ENCODE peak calls at places on chromosome 3, in five cellular contexts. One of them, this sample, is unnamed.

GRCh38 chr3:25153561-25153960 is 274.5 kb upstream of the RARB start:
- DNase-seq in iPS-NIHi11: no peak
- DNase-seq in mesothelial cell of epicardium: no peak
- DNase-seq in RPMI8226: no peak
- DNase-seq in NCI-H1105: no peak
- DNase-seq in this sample: no peak

GRCh38 chr3:110267304-110267703 is 804.3 kb upstream of the NECTIN3 start:
- DNase-seq in iPS-NIHi11: no peak
- DNase-seq in mesothelial cell of epicardium: no peak
- DNase-seq in RPMI8226: no peak
- DNase-seq in NCI-H1105: no peak
- DNase-seq in this sample: no peak

GRCh38 chr3:129038121-129038855 is 22.3 kb upstream of the GP9 start:
- DNase-seq in iPS-NIHi11: no peak
- DNase-seq in mesothelial cell of epicardium: no peak
- DNase-seq in RPMI8226: no peak
- DNase-seq in NCI-H1105: no peak
- DNase-seq in this sample: no peak

GRCh38 chr3:187013080-187013838 is 82.9 kb downstream of the ST6GAL1 start:
- DNase-seq in iPS-NIHi11: no peak
- DNase-seq in mesothelial cell of epicardium: no peak
- DNase-seq in RPMI8226: no peak
- DNase-seq in NCI-H1105: no peak
- DNase-seq in this sample: no peak

GRCh38 chr3:125032100-125032643 is 23.6 kb downstream of the HEG1 start:
- DNase-seq in iPS-NIHi11: no peak
- DNase-seq in mesothelial cell of epicardium: no peak
- DNase-seq in RPMI8226: no peak
- DNase-seq in NCI-H1105: no peak
- DNase-seq in this sample: no peak

GRCh38 chr3:159848348-159849118 is 140.1 kb upstream of the IL12A start:
- DNase-seq in iPS-NIHi11: no peak
- DNase-seq in mesothelial cell of epicardium: no peak
- DNase-seq in RPMI8226: no peak
- DNase-seq in NCI-H1105: no peak
- DNase-seq in this sample: no peak

GRCh38 chr3:15375461-15376000 is 43.1 kb upstream of the SH3BP5 start:
- DNase-seq in iPS-NIHi11: no peak
- DNase-seq in mesothelial cell of epicardium: no peak
- DNase-seq in RPMI8226: no peak
- DNase-seq in NCI-H1105: no peak
- DNase-seq in this sample: no peak

GRCh38 chr3:160393346-160394008 is 5.5 kb downstream of the IFT80 start:
- DNase-seq in iPS-NIHi11: no peak
- DNase-seq in mesothelial cell of epicardium: no peak
- DNase-seq in RPMI8226: no peak
- DNase-seq in NCI-H1105: no peak
- DNase-seq in this sample: no peak

GRCh38 chr3:138173769-138174420 is 826 bp downstream of the DBR1 start:
- DNase-seq in iPS-NIHi11: peak
- DNase-seq in mesothelial cell of epicardium: no peak
- DNase-seq in RPMI8226: peak
- DNase-seq in NCI-H1105: no peak
- DNase-seq in this sample: no peak

GRCh38 chr3:124824286-124824915 is 62.8 kb downstream of the ITGB5 start:
- DNase-seq in iPS-NIHi11: no peak
- DNase-seq in mesothelial cell of epicardium: no peak
- DNase-seq in RPMI8226: no peak
- DNase-seq in NCI-H1105: no peak
- DNase-seq in this sample: no peak

GRCh38 chr3:43388188-43388587 is 101.8 kb downstream of the SNRK start:
- DNase-seq in iPS-NIHi11: no peak
- DNase-seq in mesothelial cell of epicardium: no peak
- DNase-seq in RPMI8226: no peak
- DNase-seq in NCI-H1105: no peak
- DNase-seq in this sample: no peak

GRCh38 chr3:157381606-157382005 is 55.0 kb upstream of the PTX3 start:
- DNase-seq in iPS-NIHi11: no peak
- DNase-seq in mesothelial cell of epicardium: no peak
- DNase-seq in RPMI8226: no peak
- DNase-seq in NCI-H1105: no peak
- DNase-seq in this sample: no peak

GRCh38 chr3:61452536-61452991 is 108.8 kb upstream of the PTPRG start:
- DNase-seq in iPS-NIHi11: no peak
- DNase-seq in mesothelial cell of epicardium: no peak
- DNase-seq in RPMI8226: no peak
- DNase-seq in NCI-H1105: no peak
- DNase-seq in this sample: no peak

GRCh38 chr3:102078864-102079808 is 229.8 kb downstream of the NFKBIZ start:
- DNase-seq in iPS-NIHi11: peak
- DNase-seq in mesothelial cell of epicardium: no peak
- DNase-seq in RPMI8226: peak
- DNase-seq in NCI-H1105: no peak
- DNase-seq in this sample: peak

GRCh38 chr3:174859756-174860155 is 622 bp downstream of the NAALADL2 start:
- DNase-seq in iPS-NIHi11: no peak
- DNase-seq in mesothelial cell of epicardium: no peak
- DNase-seq in RPMI8226: no peak
- DNase-seq in NCI-H1105: peak
- DNase-seq in this sample: no peak

GRCh38 chr3:71018794-71019193 is 564.7 kb downstream of the FOXP1 start:
- DNase-seq in iPS-NIHi11: no peak
- DNase-seq in mesothelial cell of epicardium: no peak
- DNase-seq in RPMI8226: no peak
- DNase-seq in NCI-H1105: no peak
- DNase-seq in this sample: no peak

GRCh38 chr3:120743081-120743365 is 479 bp downstream of the GTF2E1 start:
- DNase-seq in iPS-NIHi11: no peak
- DNase-seq in mesothelial cell of epicardium: no peak
- DNase-seq in RPMI8226: no peak
- DNase-seq in NCI-H1105: no peak
- DNase-seq in this sample: no peak

GRCh38 chr3:46098319-46098761 is 71.1 kb upstream of the XCR1 start:
- DNase-seq in iPS-NIHi11: no peak
- DNase-seq in mesothelial cell of epicardium: no peak
- DNase-seq in RPMI8226: peak
- DNase-seq in NCI-H1105: no peak
- DNase-seq in this sample: peak

GRCh38 chr3:126127452-126127851 is 43.5 kb upstream of the SLC41A3 start:
- DNase-seq in iPS-NIHi11: no peak
- DNase-seq in mesothelial cell of epicardium: peak
- DNase-seq in RPMI8226: no peak
- DNase-seq in NCI-H1105: no peak
- DNase-seq in this sample: no peak

GRCh38 chr3:186421946-186422345 is 59.9 kb upstream of the DGKG start:
- DNase-seq in iPS-NIHi11: no peak
- DNase-seq in mesothelial cell of epicardium: no peak
- DNase-seq in RPMI8226: no peak
- DNase-seq in NCI-H1105: no peak
- DNase-seq in this sample: no peak

GRCh38 chr3:38549957-38550840 is 54.1 kb downstream of the EXOG start:
- DNase-seq in iPS-NIHi11: no peak
- DNase-seq in mesothelial cell of epicardium: no peak
- DNase-seq in RPMI8226: no peak
- DNase-seq in NCI-H1105: no peak
- DNase-seq in this sample: no peak

GRCh38 chr3:69439683-69440270 is 53.9 kb upstream of the FRMD4B start:
- DNase-seq in iPS-NIHi11: no peak
- DNase-seq in mesothelial cell of epicardium: no peak
- DNase-seq in RPMI8226: peak
- DNase-seq in NCI-H1105: no peak
- DNase-seq in this sample: peak

GRCh38 chr3:71010731-71011455 is 572.6 kb downstream of the FOXP1 start:
- DNase-seq in iPS-NIHi11: no peak
- DNase-seq in mesothelial cell of epicardium: no peak
- DNase-seq in RPMI8226: peak
- DNase-seq in NCI-H1105: no peak
- DNase-seq in this sample: peak

GRCh38 chr3:56971261-56971660 is 89.2 kb upstream of the SPATA12 start:
- DNase-seq in iPS-NIHi11: no peak
- DNase-seq in mesothelial cell of epicardium: no peak
- DNase-seq in RPMI8226: no peak
- DNase-seq in NCI-H1105: no peak
- DNase-seq in this sample: no peak

GRCh38 chr3:5057217-5057616 is 64.9 kb upstream of the ARL8B start:
- DNase-seq in iPS-NIHi11: no peak
- DNase-seq in mesothelial cell of epicardium: no peak
- DNase-seq in RPMI8226: no peak
- DNase-seq in NCI-H1105: no peak
- DNase-seq in this sample: no peak

GRCh38 chr3:9422712-9423424 is 25.5 kb downstream of the SETD5 start:
- DNase-seq in iPS-NIHi11: peak
- DNase-seq in mesothelial cell of epicardium: peak
- DNase-seq in RPMI8226: peak
- DNase-seq in NCI-H1105: peak
- DNase-seq in this sample: no peak

This sample was measured in MM.1S.